ENCODE peak calls at places on chromosomes 13 and 19, in eight cellular contexts. One of them, this sample, is unnamed.

GRCh38 chr13:111916201-111916600 is 150.7 kb upstream of the SOX1 start:
- DNase-seq in thoracic aorta: no peak
- DNase-seq in RWPE1: no peak
- DNase-seq in ovary: no peak
- DNase-seq in CD8-positive, alpha-beta T cell: no peak
- DNase-seq in fibroblast of villous mesenchyme: no peak
- DNase-seq in D721Med: no peak
- DNase-seq in adrenal gland: peak
- DNase-seq in this sample: peak

GRCh38 chr13:95349267-95349666 is 48.0 kb upstream of the ABCC4 start:
- DNase-seq in thoracic aorta: no peak
- DNase-seq in RWPE1: no peak
- DNase-seq in adrenal gland: no peak
- DNase-seq in D721Med: no peak
- DNase-seq in ovary: no peak
- DNase-seq in CD8-positive, alpha-beta T cell: no peak
- DNase-seq in fibroblast of villous mesenchyme: peak
- DNase-seq in this sample: no peak

GRCh38 chr19:2089001-2089711 is 7.0 kb downstream of the MOB3A start:
- DNase-seq in D721Med: no peak
- DNase-seq in ovary: no peak
- DNase-seq in CD8-positive, alpha-beta T cell: no peak
- DNase-seq in fibroblast of villous mesenchyme: no peak
- DNase-seq in adrenal gland: peak
- DNase-seq in thoracic aorta: no peak
- DNase-seq in RWPE1: peak
- DNase-seq in this sample: no peak

GRCh38 chr13:36096411-36097184 is 34.6 kb downstream of the DCLK1 start:
- DNase-seq in adrenal gland: no peak
- DNase-seq in ovary: no peak
- DNase-seq in D721Med: no peak
- DNase-seq in RWPE1: no peak
- DNase-seq in thoracic aorta: no peak
- DNase-seq in fibroblast of villous mesenchyme: peak
- DNase-seq in CD8-positive, alpha-beta T cell: no peak
- DNase-seq in this sample: no peak

GRCh38 chr13:23692816-23693215 is 122.6 kb downstream of the TNFRSF19 start:
- DNase-seq in thoracic aorta: no peak
- DNase-seq in CD8-positive, alpha-beta T cell: no peak
- DNase-seq in adrenal gland: no peak
- DNase-seq in ovary: no peak
- DNase-seq in fibroblast of villous mesenchyme: peak
- DNase-seq in RWPE1: no peak
- DNase-seq in D721Med: no peak
- DNase-seq in this sample: no peak

GRCh38 chr13:31035162-31035951 is 102.9 kb downstream of the TEX26 start:
- DNase-seq in thoracic aorta: no peak
- DNase-seq in fibroblast of villous mesenchyme: no peak
- DNase-seq in CD8-positive, alpha-beta T cell: no peak
- DNase-seq in adrenal gland: no peak
- DNase-seq in RWPE1: no peak
- DNase-seq in D721Med: no peak
- DNase-seq in ovary: peak
- DNase-seq in this sample: no peak

GRCh38 chr19:16860996-16861395 is 27.8 kb upstream of the F2RL3 start:
- DNase-seq in fibroblast of villous mesenchyme: no peak
- DNase-seq in adrenal gland: no peak
- DNase-seq in thoracic aorta: no peak
- DNase-seq in RWPE1: no peak
- DNase-seq in ovary: no peak
- DNase-seq in D721Med: no peak
- DNase-seq in CD8-positive, alpha-beta T cell: no peak
- DNase-seq in this sample: no peak

GRCh38 chr19:45765365-45766292 is 3.4 kb downstream of the SIX5 start:
- DNase-seq in thoracic aorta: no peak
- DNase-seq in fibroblast of villous mesenchyme: no peak
- DNase-seq in adrenal gland: no peak
- DNase-seq in RWPE1: no peak
- DNase-seq in D721Med: no peak
- DNase-seq in ovary: peak
- DNase-seq in CD8-positive, alpha-beta T cell: no peak
- DNase-seq in this sample: no peak

GRCh38 chr19:40134866-40135265 is 44.1 kb upstream of the ZNF780A start:
- DNase-seq in CD8-positive, alpha-beta T cell: no peak
- DNase-seq in ovary: no peak
- DNase-seq in fibroblast of villous mesenchyme: no peak
- DNase-seq in thoracic aorta: no peak
- DNase-seq in D721Med: peak
- DNase-seq in RWPE1: no peak
- DNase-seq in adrenal gland: no peak
- DNase-seq in this sample: no peak
- TF ChIP-seq CTCF in CD8-positive, alpha-beta T cell: no peak
- TF ChIP-seq CTCF in ovary: no peak
- TF ChIP-seq CTCF in fibroblast of villous mesenchyme: no peak
- TF ChIP-seq CTCF in thoracic aorta: no peak
- TF ChIP-seq CTCF in D721Med: no peak
- TF ChIP-seq CTCF in RWPE1: no peak
- TF ChIP-seq CTCF in adrenal gland: no peak
- TF ChIP-seq CTCF in this sample: no peak

GRCh38 chr13:78241278-78241919 is 322.8 kb upstream of the EDNRB start:
- DNase-seq in RWPE1: peak
- DNase-seq in ovary: no peak
- DNase-seq in D721Med: no peak
- DNase-seq in CD8-positive, alpha-beta T cell: no peak
- DNase-seq in adrenal gland: peak
- DNase-seq in fibroblast of villous mesenchyme: peak
- DNase-seq in thoracic aorta: no peak
- DNase-seq in this sample: no peak

GRCh38 chr13:78247362-78247761 is 328.7 kb upstream of the EDNRB start:
- DNase-seq in ovary: no peak
- DNase-seq in D721Med: no peak
- DNase-seq in CD8-positive, alpha-beta T cell: no peak
- DNase-seq in RWPE1: no peak
- DNase-seq in thoracic aorta: no peak
- DNase-seq in fibroblast of villous mesenchyme: no peak
- DNase-seq in adrenal gland: no peak
- DNase-seq in this sample: no peak
- TF ChIP-seq CTCF in ovary: no peak
- TF ChIP-seq CTCF in D721Med: no peak
- TF ChIP-seq CTCF in CD8-positive, alpha-beta T cell: no peak
- TF ChIP-seq CTCF in RWPE1: no peak
- TF ChIP-seq CTCF in thoracic aorta: no peak
- TF ChIP-seq CTCF in fibroblast of villous mesenchyme: no peak
- TF ChIP-seq CTCF in adrenal gland: no peak
- TF ChIP-seq CTCF in this sample: no peak

DNA sequence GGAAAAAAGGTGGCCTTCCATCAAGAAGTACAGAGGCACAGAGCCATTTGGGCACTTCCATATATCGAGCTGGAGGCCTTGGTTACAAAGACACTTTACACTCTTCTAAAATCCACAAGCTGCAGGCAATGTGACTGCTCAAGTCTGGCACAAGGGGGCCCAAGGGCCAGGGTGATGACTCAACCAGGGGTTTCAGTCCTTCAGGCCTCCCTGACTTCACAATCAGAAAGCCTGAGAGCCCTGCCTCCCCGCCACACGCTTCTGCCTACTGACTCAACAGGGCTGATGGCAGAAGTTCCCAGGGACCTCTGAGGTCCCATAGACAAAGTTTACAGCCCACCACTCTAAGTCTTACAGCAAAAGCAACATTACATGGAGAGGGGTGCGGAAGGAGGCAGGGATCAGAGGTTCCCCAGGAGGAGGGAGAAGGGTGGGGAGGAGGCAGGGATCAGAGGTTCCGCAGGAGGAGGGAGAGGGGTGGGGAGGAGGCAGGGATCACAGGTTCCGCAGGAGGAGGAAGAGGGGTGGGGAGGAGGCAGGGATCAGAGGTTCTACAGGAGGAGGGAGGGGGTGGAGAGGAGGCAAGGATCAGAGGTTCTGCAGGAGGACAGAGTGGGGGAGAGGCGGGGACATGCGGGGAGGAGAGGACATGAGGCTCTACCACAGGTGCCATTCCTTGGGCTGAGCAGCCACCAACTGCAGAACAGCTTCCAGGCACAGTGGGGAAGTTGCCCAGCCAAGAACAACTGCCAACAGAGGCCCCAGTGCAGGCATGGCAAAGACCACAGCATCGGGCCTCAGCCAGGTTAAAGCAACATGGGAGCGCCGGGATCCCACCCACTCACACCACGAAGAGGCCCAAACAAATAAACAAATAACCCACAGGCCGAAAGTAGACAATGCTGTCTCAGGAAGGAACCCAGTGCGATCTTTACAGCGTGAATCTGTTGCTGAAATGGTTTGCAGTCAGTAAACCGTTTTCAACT is 52.0 kb downstream of the SLC7A1 start:
- DNase-seq in ovary: no peak
- DNase-seq in fibroblast of villous mesenchyme: peak
- DNase-seq in adrenal gland: no peak
- DNase-seq in RWPE1: no peak
- DNase-seq in CD8-positive, alpha-beta T cell: no peak
- DNase-seq in thoracic aorta: no peak
- DNase-seq in D721Med: no peak
- DNase-seq in this sample: no peak
- TF ChIP-seq CTCF in ovary: no peak
- TF ChIP-seq CTCF in fibroblast of villous mesenchyme: peak
- TF ChIP-seq CTCF in adrenal gland: no peak
- TF ChIP-seq CTCF in RWPE1: no peak
- TF ChIP-seq CTCF in CD8-positive, alpha-beta T cell: no peak
- TF ChIP-seq CTCF in thoracic aorta: no peak
- TF ChIP-seq CTCF in D721Med: no peak
- TF ChIP-seq CTCF in this sample: no peak

GRCh38 chr19:4952945-4953344 is 16.0 kb upstream of the KDM4B start:
- DNase-seq in ovary: no peak
- DNase-seq in CD8-positive, alpha-beta T cell: no peak
- DNase-seq in D721Med: peak
- DNase-seq in adrenal gland: no peak
- DNase-seq in RWPE1: no peak
- DNase-seq in thoracic aorta: no peak
- DNase-seq in fibroblast of villous mesenchyme: no peak
- DNase-seq in this sample: no peak

GRCh38 chr19:4955274-4955673 is 13.6 kb upstream of the KDM4B start:
- DNase-seq in thoracic aorta: no peak
- DNase-seq in ovary: no peak
- DNase-seq in RWPE1: no peak
- DNase-seq in fibroblast of villous mesenchyme: no peak
- DNase-seq in D721Med: no peak
- DNase-seq in CD8-positive, alpha-beta T cell: no peak
- DNase-seq in adrenal gland: no peak
- DNase-seq in this sample: no peak

GRCh38 chr19:4951671-4952070 is 17.2 kb upstream of the KDM4B start:
- DNase-seq in fibroblast of villous mesenchyme: no peak
- DNase-seq in ovary: no peak
- DNase-seq in RWPE1: no peak
- DNase-seq in CD8-positive, alpha-beta T cell: no peak
- DNase-seq in thoracic aorta: no peak
- DNase-seq in adrenal gland: no peak
- DNase-seq in D721Med: no peak
- DNase-seq in this sample: no peak
- TF ChIP-seq CTCF in fibroblast of villous mesenchyme: no peak
- TF ChIP-seq CTCF in ovary: no peak
- TF ChIP-seq CTCF in RWPE1: no peak
- TF ChIP-seq CTCF in CD8-positive, alpha-beta T cell: no peak
- TF ChIP-seq CTCF in thoracic aorta: no peak
- TF ChIP-seq CTCF in adrenal gland: no peak
- TF ChIP-seq CTCF in D721Med: no peak
- TF ChIP-seq CTCF in this sample: no peak

GRCh38 chr19:10419200-10419645 is 1.1 kb upstream of the PDE4A start:
- DNase-seq in CD8-positive, alpha-beta T cell: no peak
- DNase-seq in ovary: no peak
- DNase-seq in D721Med: no peak
- DNase-seq in fibroblast of villous mesenchyme: no peak
- DNase-seq in RWPE1: no peak
- DNase-seq in adrenal gland: no peak
- DNase-seq in thoracic aorta: no peak
- DNase-seq in this sample: no peak
- TF ChIP-seq CTCF in CD8-positive, alpha-beta T cell: no peak
- TF ChIP-seq CTCF in ovary: no peak
- TF ChIP-seq CTCF in D721Med: no peak
- TF ChIP-seq CTCF in fibroblast of villous mesenchyme: no peak
- TF ChIP-seq CTCF in RWPE1: no peak
- TF ChIP-seq CTCF in adrenal gland: no peak
- TF ChIP-seq CTCF in thoracic aorta: no peak
- TF ChIP-seq CTCF in this sample: no peak

GRCh38 chr13:26221721-26222522 is at the start of gene RNF6:
- DNase-seq in fibroblast of villous mesenchyme: peak
- DNase-seq in thoracic aorta: peak
- DNase-seq in CD8-positive, alpha-beta T cell: peak
- DNase-seq in RWPE1: peak
- DNase-seq in D721Med: peak
- DNase-seq in adrenal gland: peak
- DNase-seq in ovary: peak
- DNase-seq in this sample: peak
- TF ChIP-seq CTCF in fibroblast of villous mesenchyme: no peak
- TF ChIP-seq CTCF in thoracic aorta: no peak
- TF ChIP-seq CTCF in CD8-positive, alpha-beta T cell: no peak
- TF ChIP-seq CTCF in RWPE1: no peak
- TF ChIP-seq CTCF in D721Med: no peak
- TF ChIP-seq CTCF in adrenal gland: no peak
- TF ChIP-seq CTCF in ovary: no peak
- TF ChIP-seq CTCF in this sample: peak

DNA sequence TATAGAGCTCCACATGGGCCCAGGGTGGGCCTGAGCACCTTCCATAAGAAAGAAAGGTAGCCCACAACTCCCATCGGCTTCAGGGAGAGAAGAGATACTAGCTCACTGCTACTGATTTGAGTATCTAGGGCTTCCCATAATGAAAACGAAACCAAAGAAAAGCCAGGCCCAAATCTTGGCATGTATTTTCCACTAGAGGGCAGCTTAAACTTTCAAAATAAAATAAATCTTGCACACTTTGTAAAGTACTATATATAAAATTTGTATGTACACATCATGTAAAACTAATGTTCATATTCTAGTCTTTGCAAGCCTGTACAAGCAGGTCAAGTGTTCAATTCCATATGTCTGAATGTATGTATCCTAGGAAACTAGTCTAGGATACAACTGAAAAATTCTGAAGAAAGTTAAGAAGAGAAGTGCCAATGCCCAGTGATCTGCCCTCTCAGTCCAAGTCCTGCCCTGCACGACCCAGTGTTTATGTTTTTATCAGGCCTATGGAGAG is 475.9 kb downstream of the UQCRFS1 start:
- DNase-seq in ovary: no peak
- DNase-seq in CD8-positive, alpha-beta T cell: no peak
- DNase-seq in fibroblast of villous mesenchyme: peak
- DNase-seq in RWPE1: peak
- DNase-seq in thoracic aorta: no peak
- DNase-seq in adrenal gland: no peak
- DNase-seq in D721Med: no peak
- DNase-seq in this sample: no peak
- TF ChIP-seq CTCF in ovary: peak
- TF ChIP-seq CTCF in CD8-positive, alpha-beta T cell: peak
- TF ChIP-seq CTCF in fibroblast of villous mesenchyme: no peak
- TF ChIP-seq CTCF in RWPE1: peak
- TF ChIP-seq CTCF in thoracic aorta: peak
- TF ChIP-seq CTCF in adrenal gland: peak
- TF ChIP-seq CTCF in D721Med: peak
- TF ChIP-seq CTCF in this sample: peak